ENCODE peak calls at places on chromosomes 7 and 10, in six cellular contexts. Y, M, A, I, C and J are unnamed samples.

GRCh38 chr7:139620676-139621344 is 97.3 kb downstream of the CLEC2L start:
- DNase-seq in Y (peak), M (peak), A (peak), I (peak), C (no peak), J (no peak)

GRCh38 chr10:3226960-3227724 is 54.6 kb upstream of the PITRM1 start:
- DNase-seq in Y (peak), M (no peak), A (no peak), I (no peak), C (no peak), J (no peak)

GRCh38 chr7:143355450-143356385 is 6.8 kb downstream of the FAM131B start:
- DNase-seq in Y (no peak), M (no peak), A (peak), I (no peak), C (no peak), J (no peak)

GRCh38 chr7:27901028-27901760 is 161.2 kb downstream of the TAX1BP1 start:
- DNase-seq in Y (no peak), M (no peak), A (no peak), I (no peak), C (no peak), J (peak)

GRCh38 chr10:24394479-24395190 is 185.7 kb downstream of the KIAA1217 start:
- DNase-seq in Y (no peak), M (no peak), A (no peak), I (no peak), C (no peak), J (peak)

GRCh38 chr10:8183241-8183704 is 128.8 kb downstream of the GATA3 start:
- DNase-seq in Y (no peak), M (no peak), A (no peak), I (no peak), C (no peak), J (peak)

GRCh38 chr7:106570948-106571418 is 90.0 kb downstream of the CCDC71L start:
- DNase-seq in Y (no peak), M (no peak), A (no peak), I (no peak), C (no peak), J (no peak)

GRCh38 chr7:137932881-137933269 is 69.0 kb downstream of the CREB3L2 start:
- DNase-seq in Y (no peak), M (no peak), A (no peak), I (no peak), C (no peak), J (no peak)

GRCh38 chr7:73521636-73522080 is 435 bp downstream of the BAZ1B start:
- DNase-seq in Y (no peak), M (peak), A (peak), I (peak), C (no peak), J (no peak)

GRCh38 chr7:38855867-38856266 is 53.1 kb downstream of the VPS41 start:
- DNase-seq in Y (no peak), M (no peak), A (no peak), I (no peak), C (no peak), J (no peak)

GRCh38 chr7:117269417-117269816 is 53.4 kb downstream of the WNT2 start:
- DNase-seq in Y (peak), M (no peak), A (no peak), I (no peak), C (no peak), J (no peak)

GRCh38 chr7:51217804-51218203 is 98.8 kb downstream of the COBL start:
- DNase-seq in Y (no peak), M (no peak), A (no peak), I (no peak), C (no peak), J (no peak)

GRCh38 chr7:69412331-69413146 is 185.7 kb upstream of the AUTS2 start:
- DNase-seq in Y (no peak), M (peak), A (no peak), I (no peak), C (no peak), J (no peak)

GRCh38 chr10:77111611-77112550 is 525.7 kb downstream of the KCNMA1 start:
- DNase-seq in Y (peak), M (peak), A (no peak), I (peak), C (peak), J (peak)

GRCh38 chr10:14405076-14406065 is 74.6 kb upstream of the FRMD4A start:
- DNase-seq in Y (no peak), M (no peak), A (no peak), I (no peak), C (no peak), J (no peak)

GRCh38 chr7:13742719-13743640 is 246.5 kb downstream of the ETV1 start:
- DNase-seq in Y (peak), M (no peak), A (peak), I (no peak), C (no peak), J (no peak)

GRCh38 chr7:105354383-105354782 is 34.3 kb downstream of the SRPK2 start:
- DNase-seq in Y (no peak), M (no peak), A (no peak), I (no peak), C (no peak), J (no peak)

GRCh38 chr10:21160116-21160515 is 263.0 kb upstream of the NEBL start:
- DNase-seq in Y (no peak), M (no peak), A (no peak), I (no peak), C (no peak), J (no peak)

GRCh38 chr10:94038024-94038423 is 44.3 kb downstream of the PLCE1 start:
- DNase-seq in Y (no peak), M (no peak), A (no peak), I (no peak), C (no peak), J (no peak)

DNA sequence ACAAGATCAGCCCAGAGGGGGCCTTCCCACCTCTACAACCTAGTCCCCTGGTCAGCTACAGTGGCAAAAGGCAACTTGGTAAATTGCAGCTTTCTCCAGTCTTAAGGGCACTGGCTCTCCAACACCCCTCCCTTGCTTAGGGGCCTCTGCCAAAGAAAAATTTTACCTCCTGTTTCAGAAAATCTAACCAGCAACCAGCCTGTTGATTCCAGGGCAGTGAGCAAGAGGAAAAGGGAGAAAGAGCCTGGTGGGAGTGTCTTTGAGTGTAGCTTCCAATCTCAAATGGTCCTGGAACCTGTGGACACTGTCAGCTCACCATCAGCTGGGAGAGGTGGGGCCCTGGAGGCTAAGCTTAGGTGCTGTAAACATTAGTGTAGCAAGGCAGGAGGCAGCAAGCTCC is 22.9 kb downstream of the ACTR1A start:
- DNase-seq in Y (no peak), M (no peak), A (no peak), I (no peak), C (no peak), J (no peak)
- TF ChIP-seq ATF3 in Y (no peak), M (no peak), A (no peak), I (no peak), C (no peak), J (no peak)

DNA sequence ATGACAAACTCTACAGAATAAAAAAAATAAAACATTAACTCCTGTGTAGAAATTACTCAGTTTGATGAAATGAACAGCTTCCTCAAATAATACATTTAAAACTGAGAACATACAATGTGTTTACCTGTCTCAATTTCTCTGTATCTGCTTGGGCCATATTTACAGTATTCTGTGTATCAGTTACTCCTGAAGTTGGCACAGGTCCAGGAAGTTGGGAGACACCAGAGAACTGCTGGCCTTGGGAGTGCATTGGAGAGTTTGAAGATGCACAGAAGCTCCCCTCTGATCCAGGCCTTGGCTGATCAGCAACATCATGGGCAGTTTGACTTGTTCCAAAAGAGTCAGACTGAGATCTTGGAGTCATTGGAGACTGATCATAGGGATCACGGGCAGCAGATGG is 155.1 kb downstream of the GALNT11 start:
- DNase-seq in Y (no peak), M (no peak), A (no peak), I (peak), C (no peak), J (no peak)
- TF ChIP-seq ATF3 in Y (no peak), M (no peak), A (no peak), I (no peak), C (no peak), J (no peak)

DNA sequence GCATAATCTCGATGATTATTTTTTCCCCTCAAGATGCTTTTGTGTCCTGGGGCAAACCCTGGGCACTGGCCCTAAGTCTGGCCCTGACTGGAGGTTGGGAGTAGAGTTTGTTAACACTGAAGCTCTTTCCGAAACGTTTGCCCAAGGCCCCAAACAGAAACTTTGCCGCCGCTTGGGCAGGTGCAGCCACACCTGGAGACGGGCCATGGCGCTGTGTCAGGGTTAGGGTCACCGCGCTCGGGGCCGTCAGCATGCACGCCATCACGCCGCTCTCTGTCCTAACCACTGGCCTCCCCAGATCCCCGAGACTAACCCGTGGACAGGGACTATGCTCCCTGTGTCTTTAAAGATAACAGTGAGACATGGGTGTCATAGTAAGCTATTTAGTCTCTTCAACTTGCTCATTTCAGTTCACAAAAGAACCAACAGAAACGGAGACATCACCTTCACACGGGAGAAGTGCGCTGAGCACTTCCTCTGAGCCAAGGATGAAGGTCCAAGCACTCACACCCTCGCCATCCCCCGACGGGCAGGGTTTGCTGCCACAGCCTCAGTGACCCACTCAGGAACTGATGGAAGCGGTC is 85.3 kb upstream of the DIP2C start:
- DNase-seq in Y (no peak), M (no peak), A (peak), I (no peak), C (no peak), J (no peak)
- TF ChIP-seq ATF3 in Y (no peak), M (no peak), A (no peak), I (no peak), C (no peak), J (no peak)

GRCh38 chr7:45597286-45597984 is 23.3 kb downstream of the ADCY1 start:
- DNase-seq in Y (no peak), M (no peak), A (no peak), I (no peak), C (no peak), J (no peak)

GRCh38 chr7:45599851-45600706 is 25.9 kb downstream of the ADCY1 start:
- DNase-seq in Y (no peak), M (no peak), A (no peak), I (no peak), C (no peak), J (no peak)

GRCh38 chr7:45601094-45601493 is 26.9 kb downstream of the ADCY1 start:
- DNase-seq in Y (no peak), M (no peak), A (no peak), I (no peak), C (no peak), J (no peak)

GRCh38 chr7:45596665-45597095 is 22.5 kb downstream of the ADCY1 start:
- DNase-seq in Y (no peak), M (no peak), A (no peak), I (no peak), C (no peak), J (no peak)

GRCh38 chr7:45598697-45599520 is 24.7 kb downstream of the ADCY1 start:
- DNase-seq in Y (no peak), M (no peak), A (no peak), I (no peak), C (no peak), J (no peak)
- TF ChIP-seq ATF3 in Y (no peak), M (no peak), A (no peak), I (no peak), C (no peak), J (no peak)

DNA sequence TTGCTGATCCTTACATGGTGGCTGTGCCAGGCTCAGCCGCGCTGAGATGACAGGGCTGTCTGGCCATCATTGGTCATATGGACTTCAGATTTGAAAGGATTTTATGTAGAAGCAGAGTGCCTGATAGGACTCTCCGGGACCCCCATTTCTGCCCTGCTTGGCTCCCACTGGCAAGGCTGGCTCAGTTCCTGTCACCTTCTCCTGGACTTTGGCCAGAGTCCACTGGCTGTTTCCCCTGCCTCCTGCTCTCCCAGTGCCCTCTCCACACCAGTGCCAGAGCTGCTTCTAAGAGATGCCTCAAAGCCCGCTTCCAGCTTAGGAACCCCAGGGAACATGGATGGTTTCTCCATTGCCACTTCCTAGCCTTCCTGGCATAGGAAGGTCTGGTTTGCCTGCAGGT is 5.1 kb upstream of the SH2D4B start:
- DNase-seq in Y (no peak), M (no peak), A (no peak), I (no peak), C (no peak), J (no peak)
- TF ChIP-seq ATF3 in Y (no peak), M (no peak), A (no peak), I (no peak), C (no peak), J (no peak)

GRCh38 chr10:92420554-92421275 is 129.7 kb downstream of the MARCHF5 start:
- DNase-seq in Y (no peak), M (no peak), A (peak), I (no peak), C (no peak), J (no peak)

GRCh38 chr10:92418221-92418620 is 127.3 kb downstream of the MARCHF5 start:
- DNase-seq in Y (no peak), M (no peak), A (no peak), I (no peak), C (no peak), J (no peak)

GRCh38 chr10:92421550-92421949 is 130.6 kb downstream of the MARCHF5 start:
- DNase-seq in Y (no peak), M (no peak), A (no peak), I (no peak), C (no peak), J (no peak)

GRCh38 chr10:92418891-92419290 is 127.9 kb downstream of the MARCHF5 start:
- DNase-seq in Y (no peak), M (no peak), A (no peak), I (no peak), C (no peak), J (no peak)

GRCh38 chr10:92419740-92420553 is 129.0 kb downstream of the MARCHF5 start:
- DNase-seq in Y (no peak), M (peak), A (peak), I (no peak), C (peak), J (no peak)
- TF ChIP-seq ATF3 in Y (no peak), M (no peak), A (no peak), I (no peak), C (no peak), J (no peak)

GRCh38 chr7:118948508-118948907 is 724.0 kb downstream of the ANKRD7 start:
- DNase-seq in Y (no peak), M (no peak), A (no peak), I (no peak), C (no peak), J (no peak)
- TF ChIP-seq ATF3 in Y (no peak), M (no peak), A (no peak), I (no peak), C (no peak), J (no peak)

DNA sequence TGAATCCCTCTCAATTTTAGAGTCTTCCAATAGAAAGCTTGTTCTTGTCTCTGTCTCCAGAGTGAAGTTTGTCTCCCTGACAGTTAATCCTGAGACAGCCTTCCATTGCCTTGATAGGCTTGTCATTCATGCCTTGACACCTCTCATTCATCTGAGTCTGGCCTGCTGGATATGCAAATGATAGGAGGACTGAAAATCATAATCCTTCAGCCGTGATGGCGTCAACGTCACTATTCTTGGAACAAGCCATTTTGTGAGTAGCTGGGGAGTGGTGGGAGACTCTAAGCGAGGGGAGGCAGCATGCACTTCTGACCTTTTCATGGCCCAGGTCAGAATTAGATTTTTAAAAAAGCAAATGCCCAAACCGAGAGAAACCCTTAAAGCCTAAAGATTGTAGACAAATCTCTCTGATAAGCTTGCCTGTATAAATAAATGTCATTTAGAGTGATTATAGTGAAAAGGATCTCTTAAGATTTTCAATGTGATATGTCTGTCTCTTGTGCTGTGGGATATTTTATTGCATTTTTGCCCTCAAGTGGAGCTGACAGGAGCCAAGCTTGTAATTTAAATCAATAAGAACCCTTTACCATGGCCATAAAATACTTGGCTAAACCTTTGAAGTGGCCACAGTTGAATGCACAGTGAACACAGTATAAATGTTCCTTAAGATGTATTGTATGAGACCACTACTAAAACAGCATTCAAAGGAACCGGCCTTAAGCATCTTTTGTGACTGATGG is 148.8 kb downstream of the SNX10 start:
- DNase-seq in Y (no peak), M (no peak), A (no peak), I (no peak), C (no peak), J (no peak)
- TF ChIP-seq ATF3 in Y (no peak), M (no peak), A (no peak), I (no peak), C (no peak), J (no peak)

GRCh38 chr10:71770255-71770654 is 3.1 kb downstream of the VSIR start:
- DNase-seq in Y (no peak), M (no peak), A (no peak), I (no peak), C (no peak), J (no peak)

GRCh38 chr10:71767420-71768035 is 5.8 kb downstream of the VSIR start:
- DNase-seq in Y (no peak), M (peak), A (no peak), I (no peak), C (no peak), J (no peak)

GRCh38 chr10:71771204-71771603 is 2.1 kb downstream of the VSIR start:
- DNase-seq in Y (no peak), M (no peak), A (no peak), I (no peak), C (no peak), J (no peak)

GRCh38 chr10:71770789-71771188 is 2.5 kb downstream of the VSIR start:
- DNase-seq in Y (no peak), M (no peak), A (no peak), I (no peak), C (no peak), J (no peak)

GRCh38 chr10:71769279-71769823 is 4.0 kb downstream of the VSIR start:
- DNase-seq in Y (no peak), M (no peak), A (no peak), I (no peak), C (no peak), J (peak)
- TF ChIP-seq ATF3 in Y (no peak), M (no peak), A (no peak), I (no peak), C (no peak), J (no peak)